ENCODE peak calls at places on chromosomes 11 and 22, in seven cellular contexts. J is NCI-H510A treated with DMSO at 0.1 percent for 48 hours; I is fibroblast of pulmonary artery; T is right atrium auricular region; A is activated naive CD4-positive, alpha-beta T cell treated with anti-CD3 and anti-CD28 coated beads, Interleukin-2, amount 10 ng/mL, durations not matched to agents 7 days and 5 days; F is SJSA1; S is EH. K is an unnamed sample.

GRCh38 chr11:119297938-119298337 is 19.0 kb downstream of the MCAM start:
- DNase-seq in J (no peak), T (no peak), S (no peak), I (no peak), F (no peak), A (no peak), K (no peak)

GRCh38 chr22:22060200-22061084 is 77.9 kb upstream of the TOP3B start:
- DNase-seq in A (peak), I (peak), J (peak), F (peak), S (peak), T (no peak), K (peak)

GRCh38 chr22:20395181-20395896 is 1.4 kb downstream of the ZNF74 start:
- DNase-seq in J (no peak), I (no peak), F (peak), T (no peak), S (no peak), A (no peak), K (no peak)

GRCh38 chr22:31271485-31271884 is 20.8 kb downstream of the PIK3IP1 start:
- DNase-seq in J (no peak), I (no peak), T (no peak), A (no peak), S (peak), F (no peak), K (no peak)

GRCh38 chr11:18115360-18116127 is 9.7 kb upstream of the SAAL1 start:
- DNase-seq in F (peak), T (peak), J (peak), I (peak), A (peak), S (peak), K (peak)

GRCh38 chr22:42376721-42377177 is 55.5 kb downstream of the NFAM1 start:
- DNase-seq in J (peak), I (peak), S (peak), A (no peak), T (peak), F (no peak), K (no peak)

GRCh38 chr11:64104632-64105031 is 61.3 kb downstream of the MACROD1 start:
- DNase-seq in S (no peak), A (no peak), T (no peak), J (no peak), F (no peak), I (no peak), K (no peak)

GRCh38 chr22:23070418-23071162 is at the start of gene GNAZ:
- DNase-seq in S (peak), I (no peak), T (no peak), F (no peak), J (no peak), A (peak), K (no peak)

GRCh38 chr11:117546431-117547160 is 218.9 kb downstream of the CEP164 start:
- DNase-seq in T (no peak), S (no peak), A (no peak), I (no peak), J (no peak), F (no peak), K (no peak)

GRCh38 chr11:88447285-88447684 is 109.7 kb upstream of the CTSC start:
- DNase-seq in S (no peak), F (no peak), J (no peak), T (no peak), I (no peak), A (no peak), K (no peak)

GRCh38 chr22:37212174-37212906 is at the start of gene SSTR3:
- DNase-seq in F (no peak), A (peak), I (no peak), J (no peak), T (no peak), S (peak), K (no peak)

GRCh38 chr22:46984751-46985506 is 222.5 kb downstream of the TBC1D22A start:
- DNase-seq in I (peak), T (no peak), J (no peak), A (no peak), F (no peak), S (peak), K (peak)

GRCh38 chr11:66420671-66421476 is at the start of gene NPAS4:
- DNase-seq in J (peak), T (no peak), S (no peak), I (no peak), F (no peak), A (no peak), K (no peak)

GRCh38 chr11:72069200-72069599 is 11.1 kb downstream of the NUMA1 start:
- DNase-seq in F (no peak), I (no peak), A (no peak), T (no peak), J (no peak), S (peak), K (no peak)

GRCh38 chr11:65424200-65425104 is 1.9 kb downstream of the NEAT1 start:
- DNase-seq in T (peak), S (peak), F (no peak), J (no peak), A (peak), I (peak), K (no peak)

GRCh38 chr11:57513446-57513795 is 2.1 kb downstream of the SLC43A1 start:
- DNase-seq in A (no peak), F (no peak), S (no peak), J (no peak), T (no peak), I (no peak), K (no peak)

GRCh38 chr22:28018461-28018927 is 99.4 kb upstream of the PITPNB start:
- DNase-seq in I (no peak), T (no peak), A (peak), J (no peak), F (peak), S (no peak), K (no peak)

GRCh38 chr11:18259259-18259658 is 6.8 kb upstream of the SAA1 start:
- DNase-seq in S (no peak), F (no peak), I (no peak), J (no peak), T (no peak), A (no peak), K (no peak)

GRCh38 chr11:70842701-70843100 is 409.7 kb downstream of the SHANK2 start:
- DNase-seq in I (no peak), T (no peak), F (no peak), J (no peak), A (no peak), S (no peak), K (no peak)

GRCh38 chr11:86519064-86519911 is 144.6 kb downstream of the CCDC81 start:
- DNase-seq in I (peak), F (no peak), A (no peak), S (peak), J (no peak), T (no peak), K (peak)

GRCh38 chr22:44181912-44182590 is 1.3 kb downstream of the PARVG start:
- DNase-seq in T (no peak), I (no peak), S (no peak), A (peak), J (no peak), F (no peak), K (no peak)

GRCh38 chr11:8025816-8026215 is 38.7 kb downstream of the EIF3F start:
- DNase-seq in T (no peak), F (no peak), S (peak), I (peak), J (no peak), A (no peak), K (peak)